ENCODE peak calls at places on chromosomes 13 and 19, in ten cellular contexts. P is cardiac muscle cell, C is WTC11, G is fibroblast of the aortic adventitia, D is natural killer cell, Q is endothelial cell of umbilical vein, R is thoracic aorta, K is uterus, H is HCT116, Y is AG04449. Z is an unnamed sample.

GRCh38 chr13:102729560-102730275 is 34.9 kb upstream of the METTL21C start:
- DNase-seq in P (peak), C (no peak), G (peak), D (no peak), Q (peak), R (no peak), K (no peak), H (no peak), Y (peak), Z (peak)

GRCh38 chr13:110358381-110358780 is 51.3 kb downstream of the COL4A2 start:
- DNase-seq in P (no peak), C (no peak), G (no peak), D (no peak), Q (no peak), R (no peak), K (no peak), H (no peak), Y (no peak), Z (no peak)

GRCh38 chr13:58949646-58950045 is 1214.1 kb downstream of the DIAPH3 start:
- DNase-seq in P (no peak), C (peak), G (no peak), D (no peak), Q (no peak), R (no peak), K (no peak), H (no peak), Y (no peak), Z (no peak)

GRCh38 chr19:5804516-5805464 is at the start of gene NRTN:
- DNase-seq in P (no peak), C (peak), G (no peak), D (no peak), Q (no peak), R (no peak), K (no peak), H (no peak), Y (no peak), Z (peak)

GRCh38 chr13:50128406-50129048 is 113.3 kb downstream of the KCNRG start:
- DNase-seq in P (peak), C (peak), G (no peak), D (no peak), Q (no peak), R (no peak), K (no peak), H (no peak), Y (no peak), Z (no peak)

GRCh38 chr19:50820549-50821247 is 2.9 kb downstream of the KLK1 start:
- DNase-seq in P (no peak), C (no peak), G (no peak), D (no peak), Q (no peak), R (no peak), K (no peak), H (no peak), Y (no peak), Z (no peak)

GRCh38 chr13:100733261-100733660 is 58.7 kb upstream of the TMTC4 start:
- DNase-seq in P (no peak), C (no peak), G (no peak), D (no peak), Q (no peak), R (no peak), K (no peak), H (no peak), Y (no peak), Z (no peak)

GRCh38 chr13:48804836-48805601 is 151.3 kb downstream of the CYSLTR2 start:
- DNase-seq in P (no peak), C (no peak), G (no peak), D (no peak), Q (peak), R (no peak), K (no peak), H (no peak), Y (no peak), Z (no peak)

GRCh38 chr19:32798201-32798600 is 71.4 kb downstream of the SLC7A9 start:
- DNase-seq in P (no peak), C (no peak), G (no peak), D (no peak), Q (no peak), R (no peak), K (no peak), H (no peak), Y (no peak), Z (no peak)

GRCh38 chr19:31534231-31534630 is 185.0 kb upstream of the TSHZ3 start:
- DNase-seq in P (no peak), C (no peak), G (no peak), D (no peak), Q (no peak), R (no peak), K (no peak), H (no peak), Y (no peak), Z (no peak)

GRCh38 chr13:95858286-95859075 is 181.5 kb downstream of the DNAJC3 start:
- DNase-seq in P (peak), C (no peak), G (peak), D (no peak), Q (peak), R (no peak), K (no peak), H (no peak), Y (no peak), Z (peak)

GRCh38 chr19:38564981-38565685 is 52.6 kb downstream of the MAP4K1 start:
- DNase-seq in P (peak), C (no peak), G (no peak), D (no peak), Q (no peak), R (no peak), K (no peak), H (no peak), Y (no peak), Z (no peak)

GRCh38 chr13:18949489-18949761 is 232.2 kb downstream of the TUBA3C start:
- DNase-seq in P (no peak), C (no peak), G (no peak), D (no peak), Q (no peak), R (no peak), K (no peak), H (no peak), Y (no peak), Z (no peak)

GRCh38 chr13:36858285-36858684 is 39.3 kb downstream of the RFXAP start:
- DNase-seq in P (peak), C (no peak), G (peak), D (no peak), Q (peak), R (no peak), K (no peak), H (peak), Y (no peak), Z (peak)

GRCh38 chr19:17079710-17080440 is 4.3 kb downstream of the MYO9B start:
- DNase-seq in P (peak), C (no peak), G (peak), D (peak), Q (peak), R (peak), K (peak), H (peak), Y (peak), Z (peak)

GRCh38 chr13:55815458-55816033 is 1325.2 kb upstream of the PRR20A start:
- DNase-seq in P (no peak), C (no peak), G (no peak), D (no peak), Q (no peak), R (no peak), K (no peak), H (no peak), Y (no peak), Z (no peak)

GRCh38 chr19:29873024-29873800 is 61.4 kb downstream of the CCNE1 start:
- DNase-seq in P (peak), C (peak), G (no peak), D (peak), Q (no peak), R (no peak), K (peak), H (no peak), Y (no peak), Z (peak)

GRCh38 chr19:29318581-29318980 is 105.6 kb upstream of the UQCRFS1 start:
- DNase-seq in P (no peak), C (no peak), G (no peak), D (no peak), Q (no peak), R (no peak), K (no peak), H (no peak), Y (no peak), Z (no peak)

GRCh38 chr13:30826911-30827577 is 79.0 kb upstream of the MEDAG start:
- DNase-seq in P (no peak), C (no peak), G (no peak), D (no peak), Q (no peak), R (no peak), K (no peak), H (no peak), Y (no peak), Z (no peak)

GRCh38 chr13:39215971-39216370 is 177.7 kb downstream of the NHLRC3 start:
- DNase-seq in P (no peak), C (no peak), G (no peak), D (no peak), Q (no peak), R (no peak), K (no peak), H (no peak), Y (no peak), Z (no peak)

GRCh38 chr19:43518051-43518450 is 8.9 kb downstream of the ETHE1 start:
- DNase-seq in P (no peak), C (no peak), G (no peak), D (no peak), Q (no peak), R (no peak), K (no peak), H (no peak), Y (no peak), Z (peak)

GRCh38 chr19:32404939-32405430 is 585 bp upstream of the DPY19L3 start:
- DNase-seq in P (peak), C (peak), G (peak), D (no peak), Q (no peak), R (no peak), K (peak), H (no peak), Y (no peak), Z (peak)

GRCh38 chr13:32824671-32825070 is 191.6 kb upstream of the KL start:
- DNase-seq in P (peak), C (no peak), G (peak), D (no peak), Q (no peak), R (no peak), K (no peak), H (peak), Y (peak), Z (peak)

GRCh38 chr13:109160887-109161669 is 531.7 kb downstream of the MYO16 start:
- DNase-seq in P (no peak), C (no peak), G (no peak), D (no peak), Q (no peak), R (no peak), K (no peak), H (no peak), Y (no peak), Z (no peak)

GRCh38 chr19:57719424-57719823 is 8.0 kb downstream of the ZNF671 start:
- DNase-seq in P (no peak), C (no peak), G (no peak), D (no peak), Q (no peak), R (no peak), K (no peak), H (no peak), Y (no peak), Z (no peak)

GRCh38 chr13:107456431-107456830 is 758.9 kb downstream of the LIG4 start:
- DNase-seq in P (no peak), C (no peak), G (no peak), D (no peak), Q (peak), R (no peak), K (no peak), H (no peak), Y (no peak), Z (no peak)

DNA sequence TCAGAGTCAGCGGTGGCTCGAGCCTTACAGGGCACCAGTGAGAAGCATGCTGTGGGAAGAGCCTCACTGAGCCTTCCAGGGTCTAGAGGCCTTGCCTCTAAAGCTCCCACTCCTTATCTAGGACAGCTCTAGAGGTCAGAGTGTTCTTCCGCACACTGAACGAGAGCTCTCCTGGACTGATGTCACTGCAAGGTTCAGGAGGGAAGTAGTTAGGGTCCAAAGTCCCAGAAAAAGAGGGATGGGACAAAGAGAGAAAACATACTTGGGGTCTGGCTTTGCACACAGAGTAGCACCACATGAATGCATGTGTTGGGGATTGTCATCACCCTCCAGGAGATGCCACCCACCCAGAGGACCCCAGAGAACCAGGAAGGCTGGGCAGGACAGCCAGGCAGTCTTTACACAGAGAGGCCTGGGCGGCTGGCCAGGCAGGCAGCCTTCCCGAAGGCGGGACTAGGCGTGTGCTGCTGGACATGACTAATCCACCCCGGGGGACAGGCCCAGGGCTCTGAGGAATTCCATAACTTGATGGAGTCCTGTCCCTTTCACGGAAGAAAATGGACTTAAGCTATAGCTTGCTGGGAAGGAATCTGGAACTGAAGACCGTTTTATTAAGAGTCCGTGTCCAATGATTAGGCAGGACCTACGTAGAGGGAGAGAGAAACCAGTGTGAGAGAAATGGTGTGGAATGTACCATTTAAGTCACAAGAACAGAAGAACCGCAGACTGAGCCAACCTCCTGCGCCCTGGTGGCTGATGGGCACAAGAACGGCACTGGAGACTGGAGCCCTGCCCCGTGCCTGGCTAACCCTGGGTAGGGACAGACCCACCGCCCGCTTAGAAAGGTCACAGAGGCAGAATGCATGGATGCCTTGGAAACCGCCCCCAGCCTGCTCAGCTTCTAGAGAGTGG is 16.7 kb upstream of the EPHX3 start:
- DNase-seq in P (peak), C (no peak), G (peak), D (no peak), Q (peak), R (peak), K (peak), H (no peak), Y (peak), Z (peak)
- TF ChIP-seq CTCF in P (no peak), C (no peak), G (no peak), D (no peak), Q (no peak), R (peak), K (no peak), H (no peak), Y (no peak), Z (no peak)

GRCh38 chr13:61880576-61881283 is 465.1 kb upstream of the PCDH20 start:
- DNase-seq in P (peak), C (peak), G (no peak), D (no peak), Q (peak), R (no peak), K (no peak), H (peak), Y (no peak), Z (peak)
- TF ChIP-seq CTCF in P (peak), C (peak), G (peak), D (no peak), Q (peak), R (no peak), K (no peak), H (peak), Y (no peak), Z (peak)

DNA sequence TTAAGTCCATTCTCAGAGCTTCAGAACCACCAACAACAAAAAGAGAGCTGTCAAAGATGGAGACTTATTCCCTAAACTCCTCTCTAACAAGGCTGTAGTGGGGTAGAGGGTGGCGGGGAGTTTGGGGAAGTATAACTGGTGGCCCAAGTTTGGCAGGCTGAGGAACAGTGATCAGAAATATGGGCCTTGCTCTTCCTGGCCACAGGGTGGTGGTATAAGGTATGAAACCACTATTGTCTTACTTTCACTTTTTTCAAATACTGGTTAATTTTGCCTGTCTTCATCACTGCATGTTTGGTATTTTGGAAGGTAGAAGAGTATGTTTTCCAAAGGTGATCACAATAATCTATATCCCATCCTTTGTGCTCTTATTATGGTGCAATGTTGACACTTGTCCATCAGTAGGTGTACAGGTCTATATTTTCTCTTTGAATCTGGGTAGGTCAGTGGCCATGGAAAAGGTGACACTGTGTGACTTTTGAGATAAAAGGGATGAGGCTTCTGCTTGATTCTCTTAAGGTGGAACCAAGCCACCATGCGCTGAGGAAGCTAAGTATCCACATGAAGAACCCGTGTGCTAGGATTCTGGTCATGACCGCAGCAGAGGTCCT is 23.2 kb upstream of the GPC5 start:
- DNase-seq in P (peak), C (no peak), G (peak), D (no peak), Q (no peak), R (no peak), K (no peak), H (no peak), Y (no peak), Z (peak)
- TF ChIP-seq CTCF in P (peak), C (peak), G (peak), D (peak), Q (peak), R (no peak), K (no peak), H (peak), Y (peak), Z (peak)

GRCh38 chr19:8595651-8596050 is 14.9 kb downstream of the ADAMTS10 start:
- DNase-seq in P (no peak), C (no peak), G (no peak), D (no peak), Q (no peak), R (no peak), K (no peak), H (no peak), Y (no peak), Z (no peak)

GRCh38 chr19:8589177-8589714 is 12.0 kb upstream of the MYO1F start:
- DNase-seq in P (no peak), C (no peak), G (no peak), D (no peak), Q (no peak), R (no peak), K (no peak), H (no peak), Y (no peak), Z (no peak)

GRCh38 chr19:8596168-8596567 is 14.3 kb downstream of the ADAMTS10 start:
- DNase-seq in P (no peak), C (no peak), G (no peak), D (no peak), Q (no peak), R (no peak), K (no peak), H (no peak), Y (no peak), Z (no peak)

GRCh38 chr19:8592231-8593009 is 15.2 kb upstream of the MYO1F start:
- DNase-seq in P (peak), C (peak), G (peak), D (peak), Q (peak), R (peak), K (peak), H (no peak), Y (peak), Z (no peak)

DNA sequence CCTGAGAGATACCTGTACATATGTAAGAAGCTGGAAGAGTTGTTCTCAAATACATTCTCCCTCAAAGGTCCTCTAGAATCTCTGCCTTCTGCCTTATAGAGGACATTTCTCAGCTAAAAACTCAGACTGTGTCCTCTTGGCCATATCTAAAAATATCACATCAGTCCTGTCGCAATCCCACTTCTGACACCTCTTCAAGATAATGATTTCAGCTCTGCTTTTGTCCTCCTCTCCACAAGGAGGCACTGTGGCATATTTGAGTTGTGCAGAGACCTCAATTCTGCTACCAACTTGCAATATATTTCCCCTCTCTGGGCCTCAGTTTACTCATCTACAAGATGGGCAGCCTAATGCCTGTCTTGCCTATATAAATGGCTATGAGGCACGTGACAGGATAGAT is 16.6 kb downstream of the ADAMTS10 start:
- DNase-seq in P (no peak), C (no peak), G (peak), D (no peak), Q (no peak), R (no peak), K (no peak), H (no peak), Y (no peak), Z (no peak)
- TF ChIP-seq CTCF in P (peak), C (no peak), G (peak), D (peak), Q (no peak), R (peak), K (no peak), H (peak), Y (no peak), Z (no peak)

DNA sequence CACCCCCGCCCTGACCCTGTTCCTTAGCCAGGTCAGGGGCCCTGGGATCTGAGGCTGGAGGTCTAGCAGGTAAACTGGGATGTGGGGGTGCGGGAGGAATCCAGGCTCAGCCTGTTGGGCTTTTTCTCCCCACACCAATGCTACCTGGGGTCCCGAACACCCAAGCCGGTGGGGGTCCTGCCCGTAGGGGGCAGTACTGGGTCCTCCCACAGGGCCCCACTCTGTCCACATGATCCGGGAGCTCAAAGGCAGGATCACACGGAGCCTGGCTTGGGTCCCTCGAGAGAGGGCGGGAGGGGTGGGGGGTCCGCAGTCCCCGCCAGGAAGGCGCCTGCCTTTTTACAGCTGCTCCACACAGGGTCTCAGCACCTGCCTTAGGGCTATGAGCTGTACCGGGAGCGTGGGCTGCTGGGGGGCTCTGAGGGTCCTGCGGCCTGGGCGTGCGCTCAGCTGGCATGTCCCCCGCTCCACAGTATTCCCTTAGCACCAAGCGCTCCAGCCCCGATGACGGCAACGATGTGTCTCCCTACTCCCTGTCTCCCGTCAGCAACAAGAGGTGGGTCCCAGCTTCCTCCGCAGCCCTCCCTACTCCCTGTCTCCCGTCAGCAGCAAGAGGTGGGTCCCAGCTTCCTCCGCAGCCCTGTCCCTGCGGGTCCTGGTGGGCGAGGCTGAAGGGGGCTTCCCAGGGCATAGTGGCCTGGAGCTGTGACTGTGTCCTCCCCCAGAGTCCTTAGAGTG is 12.3 kb upstream of the TEKTIP1 start:
- DNase-seq in P (no peak), C (no peak), G (no peak), D (no peak), Q (no peak), R (no peak), K (no peak), H (no peak), Y (no peak), Z (no peak)
- TF ChIP-seq CTCF in P (peak), C (peak), G (peak), D (no peak), Q (no peak), R (no peak), K (no peak), H (peak), Y (no peak), Z (no peak)

Z was measured in MCF 10A.